ENCODE peak calls at places on chromosomes 13 and 19, in seven cellular contexts. I, U, Z, A, R, Q and O are unnamed samples.
A peak's percentile ranks its signal among the peaks of the same experiment; 100 is the strongest.

GRCh38 chr13:39971526-39971925 is 316.1 kb downstream of the COG6 start:
- DNase-seq in I (no peak), U (no peak), Z (no peak), A (no peak), R (no peak), Q (no peak), O (no peak)

GRCh38 chr13:49858183-49858856 is 65.8 kb upstream of the KPNA3 start:
- DNase-seq in I (peak; percentile 79), U (peak; percentile 83), Z (no peak), A (no peak), R (no peak), Q (no peak), O (no peak)

GRCh38 chr19:13978306-13978705 is 26.0 kb downstream of the DCAF15 start:
- DNase-seq in I (no peak), U (peak; percentile 57), Z (no peak), A (peak; percentile 97), R (peak; percentile 90), Q (peak; percentile 71), O (peak; percentile 91)

GRCh38 chr19:50703915-50704548 is 15.6 kb downstream of the SHANK1 start:
- DNase-seq in I (no peak), U (no peak), Z (no peak), A (peak; percentile 58), R (no peak), Q (no peak), O (no peak)

GRCh38 chr13:54232700-54233099 is 1204.1 kb downstream of the OLFM4 start:
- DNase-seq in I (no peak), U (no peak), Z (no peak), A (no peak), R (no peak), Q (no peak), O (no peak)

GRCh38 chr13:98977568-98978270 is at the start of gene DOCK9:
- DNase-seq in I (peak; percentile 76), U (peak; percentile 39), Z (no peak), A (peak; percentile 67), R (peak; percentile 72), Q (peak; percentile 44), O (no peak)

GRCh38 chr13:113350065-113350937 is 13.6 kb downstream of the GRTP1 start:
- DNase-seq in I (peak; percentile 26), U (no peak), Z (no peak), A (peak; percentile 28), R (no peak), Q (no peak), O (no peak)

GRCh38 chr19:55451522-55452380 is 8.7 kb upstream of the SHISA7 start:
- DNase-seq in I (no peak), U (no peak), Z (peak; percentile 65), A (peak; percentile 72), R (no peak), Q (no peak), O (no peak)

DNA sequence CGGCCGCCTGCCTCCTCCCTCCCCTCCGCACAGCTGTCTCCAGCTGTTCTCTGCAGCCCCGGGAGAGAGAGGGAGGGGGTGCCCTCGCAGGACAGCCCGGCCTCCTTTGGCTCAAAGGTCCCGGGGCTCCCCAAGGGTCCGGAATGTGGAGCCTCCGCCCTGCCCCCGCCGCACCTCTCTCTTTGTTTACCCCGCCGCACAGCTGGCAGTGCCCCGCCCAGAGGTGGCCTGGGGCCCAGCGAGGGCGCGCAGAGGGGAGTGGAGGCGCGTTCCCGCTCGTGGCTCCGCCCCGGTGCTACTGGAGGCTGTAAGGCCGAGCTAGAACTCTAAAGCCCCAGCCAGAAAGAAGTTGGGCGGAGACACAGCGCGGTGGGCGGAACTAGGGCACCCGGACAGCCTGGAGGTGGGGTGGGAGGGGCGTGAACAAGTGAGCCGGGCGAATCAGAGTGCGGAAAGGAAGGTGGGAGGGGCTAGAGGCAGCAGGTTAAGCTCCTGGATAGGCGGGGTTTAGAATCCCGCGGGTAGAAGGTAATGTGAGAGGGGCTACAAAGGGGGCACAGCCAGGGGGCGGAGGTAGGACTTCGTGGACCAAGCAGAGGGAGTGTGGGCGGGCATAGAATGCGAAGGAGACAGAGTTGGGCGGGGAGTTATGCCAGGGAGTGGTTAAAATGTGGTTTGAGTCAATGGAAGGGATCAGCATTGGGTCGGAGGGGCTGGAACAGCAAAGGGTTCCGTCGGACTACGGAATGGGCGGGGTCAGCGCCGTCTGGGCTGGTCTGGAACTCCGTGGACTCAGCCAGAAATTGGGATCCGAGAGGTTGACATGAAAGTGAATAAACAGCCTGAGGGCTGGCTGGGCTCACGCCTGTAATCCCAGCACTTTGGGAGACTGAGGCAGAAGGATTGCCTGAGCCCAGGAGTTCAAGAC is 2.8 kb downstream of the LTBP4 start:
- DNase-seq in I (peak; percentile 97), U (peak; percentile 97), Z (peak; percentile 96), A (peak; percentile 99), R (peak; percentile 99), Q (peak; percentile 98), O (peak; percentile 86)
- TF ChIP-seq CTCF in I (no peak), U (no peak), Z (no peak), A (no peak), R (peak; percentile 28), Q (no peak), O (no peak)

GRCh38 chr13:77124423-77124822 is 97.5 kb upstream of the FBXL3 start:
- DNase-seq in I (no peak), U (no peak), Z (no peak), A (no peak), R (no peak), Q (no peak), O (no peak)
- TF ChIP-seq CTCF in I (no peak), U (no peak), Z (no peak), A (no peak), R (no peak), Q (no peak), O (no peak)

DNA sequence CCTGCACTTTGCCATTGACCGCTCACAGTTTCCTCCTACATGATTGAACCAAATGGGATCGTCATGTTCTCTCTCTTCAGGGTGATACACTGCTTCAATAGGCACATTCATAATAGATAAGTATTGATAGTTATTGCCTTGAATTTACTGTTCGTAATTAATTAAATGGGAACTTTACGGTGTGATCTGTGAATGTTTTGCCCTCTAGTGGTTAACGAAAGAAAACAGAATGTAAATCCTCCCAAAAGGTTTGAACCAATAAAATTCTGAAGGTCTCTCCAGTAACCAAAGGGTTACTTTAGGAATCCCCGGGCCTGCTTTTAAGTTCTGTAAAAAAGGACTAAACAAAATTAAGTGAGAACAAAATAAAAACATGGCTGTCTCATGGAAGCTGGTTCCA is 389.3 kb downstream of the DACH1 start:
- DNase-seq in I (no peak), U (peak; percentile 1), Z (no peak), A (peak; percentile 9), R (no peak), Q (no peak), O (no peak)
- TF ChIP-seq CTCF in I (peak; percentile 54), U (peak; percentile 25), Z (no peak), A (peak; percentile 73), R (no peak), Q (no peak), O (peak; percentile 59)

GRCh38 chr13:101623469-101624209 is 171.2 kb downstream of the ITGBL1 start:
- DNase-seq in I (no peak), U (peak; percentile 16), Z (no peak), A (no peak), R (no peak), Q (no peak), O (no peak)

GRCh38 chr13:101624210-101624922 is 171.9 kb downstream of the ITGBL1 start:
- DNase-seq in I (no peak), U (no peak), Z (no peak), A (peak; percentile 6), R (no peak), Q (no peak), O (no peak)

GRCh38 chr13:101627556-101627943 is 175.1 kb downstream of the ITGBL1 start:
- DNase-seq in I (no peak), U (no peak), Z (no peak), A (no peak), R (no peak), Q (no peak), O (no peak)

GRCh38 chr13:101626925-101627555 is 174.6 kb downstream of the ITGBL1 start:
- DNase-seq in I (no peak), U (no peak), Z (peak; percentile 35), A (no peak), R (no peak), Q (no peak), O (no peak)

GRCh38 chr13:101624981-101625380 is 172.5 kb downstream of the ITGBL1 start:
- DNase-seq in I (no peak), U (no peak), Z (no peak), A (no peak), R (no peak), Q (no peak), O (no peak)
- TF ChIP-seq CTCF in I (no peak), U (no peak), Z (no peak), A (no peak), R (no peak), Q (no peak), O (no peak)

GRCh38 chr13:109567315-109567714 is 219.1 kb downstream of the IRS2 start:
- DNase-seq in I (no peak), U (no peak), Z (no peak), A (no peak), R (no peak), Q (no peak), O (no peak)
- TF ChIP-seq CTCF in I (no peak), U (no peak), Z (no peak), A (no peak), R (peak; percentile 27), Q (no peak), O (no peak)

GRCh38 chr19:10295847-10296591 is 6.3 kb downstream of the ICAM5 start:
- DNase-seq in I (no peak), U (no peak), Z (no peak), A (peak; percentile 79), R (no peak), Q (no peak), O (no peak)

GRCh38 chr19:10293637-10294367 is 4.0 kb downstream of the ICAM5 start:
- DNase-seq in I (no peak), U (no peak), Z (no peak), A (peak; percentile 14), R (no peak), Q (no peak), O (no peak)

GRCh38 chr19:10292789-10293636 is 3.3 kb downstream of the ICAM5 start:
- DNase-seq in I (no peak), U (no peak), Z (no peak), A (peak; percentile 49), R (peak; percentile 66), Q (no peak), O (no peak)

GRCh38 chr19:10294368-10294697 is 4.6 kb downstream of the ICAM5 start:
- DNase-seq in I (no peak), U (no peak), Z (no peak), A (peak; percentile 72), R (no peak), Q (no peak), O (no peak)

GRCh38 chr19:10295305-10295846 is 5.6 kb downstream of the ICAM5 start:
- DNase-seq in I (no peak), U (no peak), Z (peak; percentile 93), A (peak; percentile 46), R (peak; percentile 59), Q (no peak), O (no peak)
- TF ChIP-seq CTCF in I (no peak), U (no peak), Z (no peak), A (no peak), R (no peak), Q (no peak), O (no peak)

DNA sequence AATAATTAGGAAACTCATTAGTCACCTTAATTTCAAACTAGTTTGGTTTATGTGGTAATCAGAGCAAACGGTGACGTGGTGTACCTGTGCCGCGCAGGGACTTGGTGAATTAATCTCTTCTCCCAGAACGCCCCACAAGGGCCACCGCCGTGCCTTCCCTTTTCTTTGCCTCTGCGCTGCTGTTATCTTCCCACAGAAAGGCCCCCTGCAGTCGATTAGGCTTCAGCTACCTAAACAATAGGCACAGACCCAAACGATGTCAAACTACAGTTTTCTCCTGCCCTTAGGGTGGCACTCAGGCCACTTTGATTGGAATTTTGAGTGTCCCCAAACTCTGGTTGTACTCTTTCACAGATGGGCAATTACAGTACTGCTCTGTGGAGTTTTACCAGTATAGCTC is 115.5 kb downstream of the GGACT start:
- DNase-seq in I (no peak), U (no peak), Z (no peak), A (peak; percentile 87), R (no peak), Q (no peak), O (no peak)
- TF ChIP-seq CTCF in I (no peak), U (no peak), Z (no peak), A (peak; percentile 6), R (no peak), Q (no peak), O (no peak)